ENCODE peak calls at places on chromosomes 2 and 18, in four cellular contexts. A is K562, N is WTC11, E is A549. I is an unnamed sample.

GRCh38 chr2:26193578-26194231 is 20.8 kb downstream of the GAREM2 start:
- DNase-seq in A (no peak), N (no peak), E (no peak), I (no peak)

GRCh38 chr18:22827216-22827615 is 105.9 kb upstream of the RBBP8 start:
- DNase-seq in A (no peak), N (no peak), E (no peak), I (no peak)

GRCh38 chr2:156399224-156399949 is 36.8 kb upstream of the GPD2 start:
- DNase-seq in A (no peak), N (peak; percentile 15), E (no peak), I (no peak)

GRCh38 chr2:160221391-160222276 is 21.6 kb upstream of the ITGB6 start:
- DNase-seq in A (no peak), N (no peak), E (peak; percentile 91), I (peak; percentile 61)

GRCh38 chr2:15943378-15943851 is 3.1 kb downstream of the MYCN start:
- DNase-seq in A (peak; percentile 69), N (peak; percentile 69), E (no peak), I (no peak)

GRCh38 chr2:215409331-215410127 is 26.3 kb downstream of the FN1 start:
- DNase-seq in A (no peak), N (no peak), E (no peak), I (no peak)

GRCh38 chr2:189097934-189098333 is 81.6 kb downstream of the COL5A2 start:
- DNase-seq in A (no peak), N (no peak), E (no peak), I (no peak)

GRCh38 chr2:171347158-171347557 is 86.6 kb downstream of the METTL8 start:
- DNase-seq in A (no peak), N (no peak), E (no peak), I (no peak)

GRCh38 chr2:20781656-20782265 is 41.1 kb downstream of the LDAH start:
- DNase-seq in A (peak; percentile 12), N (peak; percentile 36), E (peak; percentile 21), I (peak; percentile 51)

GRCh38 chr2:62199392-62200125 is 3.6 kb downstream of the B3GNT2 start:
- DNase-seq in A (no peak), N (no peak), E (no peak), I (no peak)

GRCh38 chr2:137638932-137639331 is 325.3 kb upstream of the HNMT start:
- DNase-seq in A (no peak), N (peak; percentile 19), E (no peak), I (no peak)

GRCh38 chr2:127254386-127254981 is 34.4 kb upstream of the CYP27C1 start:
- DNase-seq in A (no peak), N (no peak), E (peak; percentile 38), I (no peak)

GRCh38 chr18:50651334-50651733 is 91.4 kb downstream of the MAPK4 start:
- DNase-seq in A (no peak), N (no peak), E (no peak), I (no peak)

GRCh38 chr2:128573531-128573930 is 254.9 kb upstream of the HS6ST1 start:
- DNase-seq in A (no peak), N (no peak), E (no peak), I (no peak)

GRCh38 chr2:167484875-167485274 is 596.6 kb downstream of the XIRP2 start:
- DNase-seq in A (no peak), N (no peak), E (no peak), I (no peak)
- TF ChIP-seq CTCF in A (no peak), N (no peak), E (no peak), I (no peak)

GRCh38 chr2:207905546-207905945 is 119.8 kb downstream of the PLEKHM3 start:
- DNase-seq in A (no peak), N (no peak), E (no peak), I (no peak)
- TF ChIP-seq HMGXB4 in A (no peak), N (no peak), E (no peak), I (no peak)

DNA sequence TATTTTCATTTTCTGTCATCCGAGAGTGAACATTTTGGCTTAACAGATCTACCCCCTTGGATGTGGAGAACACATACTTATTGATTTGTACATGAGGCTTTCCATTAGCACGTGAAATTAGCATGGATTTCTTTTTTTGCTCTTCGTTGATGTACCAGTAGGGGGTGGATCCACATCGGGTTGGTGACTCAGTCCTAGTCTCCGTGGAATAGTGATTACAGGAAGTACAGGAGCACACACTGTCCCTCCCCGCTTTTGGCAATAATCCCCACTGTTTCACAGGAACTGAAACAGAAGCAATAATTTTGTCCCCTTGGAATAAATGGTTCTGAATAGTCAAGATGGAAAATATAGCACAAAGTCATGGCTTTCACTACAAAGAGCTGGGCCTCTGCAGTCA is 229.0 kb downstream of the GALR1 start:
- DNase-seq in A (no peak), N (no peak), E (no peak), I (peak; percentile 3)
- TF ChIP-seq CTCF in A (no peak), N (no peak), E (no peak), I (peak; percentile 21)

GRCh38 chr2:83665894-83666293 is 793.2 kb downstream of the SUCLG1 start:
- DNase-seq in A (no peak), N (no peak), E (peak; percentile 84), I (peak; percentile 18)
- TF ChIP-seq HMGXB4 in A (no peak), N (no peak), E (no peak), I (no peak)

DNA sequence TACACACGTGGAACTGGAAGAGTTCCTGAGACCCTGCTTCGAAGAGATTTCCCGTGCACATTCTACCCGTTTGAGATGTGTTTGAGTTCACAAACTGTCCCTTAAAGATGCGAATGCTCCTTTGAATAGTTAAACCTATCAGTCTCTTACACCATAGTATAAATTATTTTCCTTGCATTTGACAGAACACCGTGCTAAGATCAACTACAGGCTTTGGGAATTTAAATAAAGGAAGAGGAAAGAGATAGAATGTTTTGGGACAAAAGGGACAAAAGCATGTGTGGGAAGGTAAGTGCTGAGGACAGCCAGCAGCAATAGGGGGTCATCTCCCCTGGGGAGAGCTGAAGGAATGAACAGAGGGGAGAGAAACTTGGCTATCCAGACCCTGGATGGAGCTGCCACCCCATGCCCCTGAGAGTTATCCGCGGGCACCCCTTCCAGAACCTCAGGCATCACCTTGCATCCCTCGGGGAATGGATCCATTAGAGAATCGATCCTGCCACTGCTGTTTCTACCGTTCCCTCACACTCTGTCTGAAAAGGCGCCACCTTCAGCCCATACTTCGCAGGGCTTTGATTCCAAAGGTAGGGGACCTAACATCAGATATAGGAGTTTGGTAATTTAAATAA is 890 bp upstream of the ADCY3 start:
- DNase-seq in A (peak; percentile 44), N (peak; percentile 41), E (peak; percentile 33), I (peak; percentile 21)
- TF ChIP-seq CTCF in A (peak; percentile 51), N (no peak), E (peak; percentile 76), I (peak; percentile 61)

GRCh38 chr2:232937278-232937906 is 67.3 kb downstream of the SNORC start:
- DNase-seq in A (peak; percentile 23), N (no peak), E (peak; percentile 52), I (peak; percentile 68)
- TF ChIP-seq HMGXB4 in A (no peak), N (no peak), E (no peak), I (no peak)

DNA sequence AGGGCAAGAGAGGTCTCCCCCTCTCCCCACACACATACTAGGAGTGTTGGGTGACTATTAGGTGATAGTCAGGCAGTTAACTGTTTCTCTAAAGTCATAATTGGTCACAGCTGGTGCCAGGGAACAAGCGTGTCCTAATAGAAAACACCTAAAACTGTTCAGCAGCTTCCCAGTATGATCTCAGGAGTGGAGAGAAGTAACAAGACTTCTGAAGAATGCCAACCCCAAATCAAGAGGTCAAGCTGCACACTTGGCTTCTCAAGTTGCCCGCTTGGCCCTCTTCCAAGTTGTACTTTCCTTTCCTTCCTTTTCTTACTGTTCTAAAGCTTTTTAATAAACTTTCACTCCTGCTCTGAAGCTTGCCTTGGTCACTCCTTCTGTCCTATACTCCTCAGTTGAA is 22.4 kb upstream of the STAT1 start:
- DNase-seq in A (no peak), N (no peak), E (no peak), I (no peak)
- TF ChIP-seq CTCF in A (no peak), N (no peak), E (no peak), I (no peak)